ENCODE peak calls at places on chromosomes 11 and 22, in six cellular contexts. L is heart left ventricle, C is AG09319, P is HL-60, Y is transverse colon, N is stomach. H is an unnamed sample.

GRCh38 chr11:59189986-59190385 is 18.1 kb downstream of the DTX4 start:
- DNase-seq in Y (no peak), L (no peak), P (no peak), C (no peak), N (no peak), H (no peak)

GRCh38 chr22:27513021-27513420 is 288.5 kb downstream of the MN1 start:
- DNase-seq in C (no peak), P (no peak), L (no peak), N (no peak), Y (no peak), H (no peak)

GRCh38 chr22:30150212-30150611 is 69.9 kb downstream of the HORMAD2 start:
- DNase-seq in Y (no peak), P (no peak), N (no peak), L (no peak), C (no peak), H (no peak)

GRCh38 chr11:73752216-73752867 is 8.5 kb downstream of the RAB6A start:
- DNase-seq in L (no peak), P (no peak), Y (no peak), N (no peak), C (no peak), H (no peak)

GRCh38 chr11:61577383-61578118 is 3.3 kb downstream of the SYT7 start:
- DNase-seq in C (no peak), Y (no peak), N (peak), P (no peak), L (no peak), H (no peak)

GRCh38 chr11:4991066-4991465 is 3.6 kb upstream of the OR51L1 start:
- DNase-seq in L (no peak), P (no peak), Y (no peak), N (no peak), C (no peak), H (no peak)

GRCh38 chr22:49203091-49203862 is 624.4 kb downstream of the BRD1 start:
- DNase-seq in Y (no peak), N (peak), L (peak), C (no peak), P (no peak), H (peak)

GRCh38 chr11:42913731-42914130 is 398.1 kb upstream of the API5 start:
- DNase-seq in L (no peak), P (no peak), Y (no peak), C (no peak), N (no peak), H (no peak)

GRCh38 chr22:41927813-41928212 is 1.2 kb upstream of the TNFRSF13C start:
- DNase-seq in P (no peak), Y (no peak), L (no peak), N (no peak), C (no peak), H (no peak)

GRCh38 chr11:57645716-57646085 is 4.0 kb downstream of the YPEL4 start:
- DNase-seq in L (no peak), P (no peak), Y (no peak), N (no peak), C (no peak), H (no peak)

GRCh38 chr11:46345131-46345597 is 2.1 kb upstream of the DGKZ start:
- DNase-seq in N (no peak), P (peak), L (peak), C (no peak), Y (peak), H (no peak)

GRCh38 chr11:60756307-60757032 is at the start of gene MS4A15:
- DNase-seq in Y (no peak), C (no peak), L (no peak), N (no peak), P (no peak), H (peak)

GRCh38 chr11:22688914-22689313 is 22.5 kb downstream of the GAS2 start:
- DNase-seq in P (no peak), N (no peak), Y (no peak), L (no peak), C (no peak), H (no peak)

GRCh38 chr11:106480581-106481185 is 403.2 kb downstream of the AASDHPPT start:
- DNase-seq in P (no peak), Y (no peak), L (no peak), C (no peak), N (no peak), H (no peak)

GRCh38 chr11:134578807-134579708 is 167.0 kb upstream of the B3GAT1 start:
- DNase-seq in L (no peak), C (no peak), Y (peak), N (no peak), P (no peak), H (peak)

DNA sequence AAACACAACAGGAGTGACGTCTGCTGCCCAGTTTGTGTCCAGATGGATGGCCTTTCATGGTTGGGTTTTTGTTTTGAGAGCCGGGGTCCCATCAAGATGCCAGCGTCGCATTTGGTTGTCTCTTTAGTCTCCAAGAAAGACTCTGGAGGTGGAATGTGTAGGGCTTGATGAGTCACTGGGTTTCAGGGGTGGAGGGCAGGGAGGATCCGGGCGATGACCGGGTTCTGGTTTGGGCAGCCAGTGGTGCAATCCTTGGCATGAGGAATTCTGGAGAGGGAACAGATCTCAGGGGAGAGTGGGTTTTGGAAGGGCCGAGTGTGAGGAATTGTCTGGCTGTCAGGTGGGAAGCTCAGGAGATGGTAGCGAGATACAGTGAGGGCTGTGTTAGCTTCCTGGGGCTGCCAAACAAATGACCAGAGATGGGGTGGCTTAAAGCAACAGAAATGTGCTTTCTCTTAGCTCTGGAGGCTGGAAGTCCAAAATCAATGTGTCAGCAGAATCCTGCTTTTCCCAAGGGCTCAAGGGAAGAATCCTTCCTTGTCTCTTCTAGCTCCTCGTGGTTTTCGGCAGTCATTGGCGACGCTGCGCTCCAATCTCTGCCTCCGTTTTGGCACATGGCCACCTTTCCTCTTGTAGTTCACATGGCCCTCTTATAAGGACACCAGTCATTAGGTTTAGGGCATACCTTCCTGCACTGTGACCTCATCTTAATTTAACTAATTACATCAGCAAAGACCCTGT is 26.4 kb upstream of the PPFIA1 start:
- DNase-seq in Y (no peak), L (no peak), N (no peak), P (no peak), C (no peak), H (no peak)
- TF ChIP-seq CTCF in Y (no peak), L (no peak), N (no peak), P (no peak), C (no peak), H (no peak)

GRCh38 chr11:41456288-41456687 is 3.2 kb downstream of the LRRC4C start:
- DNase-seq in L (no peak), N (no peak), P (no peak), Y (no peak), C (no peak), H (no peak)

GRCh38 chr11:41457216-41458014 is 2.0 kb downstream of the LRRC4C start:
- DNase-seq in N (no peak), Y (no peak), L (no peak), C (no peak), P (no peak), H (no peak)

GRCh38 chr11:41459602-41460405 is at the start of gene LRRC4C:
- DNase-seq in P (no peak), N (no peak), C (no peak), L (no peak), Y (no peak), H (no peak)

GRCh38 chr11:41461057-41461681 is 1.7 kb upstream of the LRRC4C start:
- DNase-seq in N (no peak), Y (no peak), L (no peak), C (no peak), P (no peak), H (no peak)
- TF ChIP-seq CTCF in N (peak), Y (peak), L (peak), C (peak), P (peak), H (no peak)

DNA sequence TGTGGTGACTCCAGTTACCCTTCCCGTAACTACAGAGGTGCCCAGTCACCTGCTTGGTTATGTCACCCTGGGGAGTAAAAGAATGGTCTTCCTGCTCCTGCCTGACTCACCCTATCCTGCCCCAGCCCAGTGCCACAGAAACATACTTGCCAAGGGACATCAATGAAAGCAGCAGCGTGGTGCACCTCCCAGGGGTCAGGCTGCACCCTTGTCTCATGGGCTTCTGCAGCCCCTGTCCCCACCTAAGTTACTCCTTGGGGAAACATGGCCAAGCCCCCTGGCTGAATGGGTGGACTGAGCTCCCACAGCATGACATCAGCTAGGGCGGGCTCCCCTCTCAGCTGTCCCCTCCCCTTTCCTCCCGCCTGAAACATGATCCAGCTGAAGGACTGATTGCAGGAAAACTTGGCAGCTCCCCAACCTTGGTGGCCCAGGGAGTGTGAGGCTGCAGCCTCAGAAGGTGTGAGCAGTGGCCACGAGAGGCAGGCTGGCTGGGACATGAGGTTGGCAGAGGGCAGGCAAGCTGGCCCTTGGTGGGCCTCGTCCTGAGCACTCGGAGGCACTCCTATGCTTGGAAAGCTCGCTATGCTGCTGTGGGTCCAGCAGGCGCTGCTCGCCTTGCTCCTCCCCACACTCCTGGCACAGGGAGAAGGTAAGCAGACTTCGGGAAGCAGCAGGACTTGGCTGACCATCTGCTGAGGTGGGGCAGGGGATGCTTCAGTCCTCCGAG is at the start of gene HTR3A:
- DNase-seq in Y (peak), N (peak), C (no peak), P (no peak), L (peak), H (no peak)
- TF ChIP-seq CTCF in Y (no peak), N (no peak), C (no peak), P (no peak), L (no peak), H (no peak)

GRCh38 chr11:2975594-2975993 is 16.5 kb downstream of the NAP1L4 start:
- DNase-seq in Y (no peak), C (no peak), P (no peak), N (peak), L (no peak), H (no peak)
- TF ChIP-seq CTCF in Y (peak), C (peak), P (peak), N (no peak), L (peak), H (no peak)

DNA sequence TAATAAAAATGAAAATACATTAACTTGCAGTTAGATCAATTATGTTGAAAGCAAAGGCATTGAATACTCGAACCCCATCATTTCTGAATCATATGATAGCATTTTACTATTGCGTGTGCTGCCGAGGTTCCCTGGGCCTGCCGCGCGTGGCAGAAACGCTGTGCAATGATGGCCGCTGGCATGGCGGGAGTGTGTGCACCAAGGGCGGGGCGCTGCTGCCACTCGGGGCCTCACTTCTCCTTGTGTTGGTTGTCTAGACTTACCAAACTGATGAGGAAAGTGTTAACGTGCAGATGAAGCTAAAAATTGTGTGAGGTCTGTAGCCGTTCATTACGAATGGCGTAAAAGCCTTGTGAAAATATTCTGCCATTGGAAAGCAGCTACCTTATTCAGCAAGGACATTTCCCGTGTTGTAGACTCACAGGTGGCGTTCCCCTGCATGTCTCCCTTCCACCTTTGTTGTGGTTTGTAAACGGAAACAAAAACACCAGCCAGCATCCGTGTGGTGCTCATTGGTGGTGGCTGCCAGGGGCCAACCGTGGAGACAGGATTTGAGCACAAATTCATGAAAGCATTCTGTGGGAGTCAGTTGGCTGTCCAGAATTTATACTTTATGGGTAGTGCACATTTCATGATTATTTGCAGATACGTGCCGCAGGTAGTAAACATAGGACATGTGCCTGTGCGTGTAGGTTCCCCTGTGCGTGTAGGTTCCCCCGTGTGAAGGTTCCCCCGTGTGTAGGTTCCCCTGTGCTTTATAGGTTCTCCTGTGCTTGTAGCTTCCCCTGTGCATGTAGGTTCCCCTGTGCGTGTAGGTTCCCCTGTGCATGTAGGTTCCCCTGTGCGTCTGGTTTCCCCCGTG is 5.9 kb upstream of the GRAMD4 start:
- DNase-seq in P (no peak), C (no peak), Y (peak), N (no peak), L (peak), H (no peak)
- TF ChIP-seq CTCF in P (no peak), C (no peak), Y (no peak), N (no peak), L (no peak), H (no peak)

GRCh38 chr11:116072776-116073175 is 568.6 kb upstream of the CADM1 start:
- DNase-seq in Y (no peak), L (no peak), C (no peak), N (no peak), P (no peak), H (no peak)
- TF ChIP-seq CTCF in Y (no peak), L (no peak), C (no peak), N (no peak), P (no peak), H (no peak)

GRCh38 chr11:128200467-128200866 is 386.9 kb downstream of the ETS1 start:
- DNase-seq in C (no peak), Y (no peak), N (no peak), P (no peak), L (no peak), H (no peak)

GRCh38 chr11:128198206-128198605 is 389.2 kb downstream of the ETS1 start:
- DNase-seq in Y (no peak), P (no peak), L (no peak), N (no peak), C (no peak), H (no peak)

GRCh38 chr11:128201006-128201405 is 386.4 kb downstream of the ETS1 start:
- DNase-seq in Y (no peak), N (no peak), P (no peak), L (no peak), C (no peak), H (no peak)

GRCh38 chr11:128204898-128205297 is 382.5 kb downstream of the ETS1 start:
- DNase-seq in P (no peak), N (no peak), L (no peak), Y (no peak), C (no peak), H (no peak)

DNA sequence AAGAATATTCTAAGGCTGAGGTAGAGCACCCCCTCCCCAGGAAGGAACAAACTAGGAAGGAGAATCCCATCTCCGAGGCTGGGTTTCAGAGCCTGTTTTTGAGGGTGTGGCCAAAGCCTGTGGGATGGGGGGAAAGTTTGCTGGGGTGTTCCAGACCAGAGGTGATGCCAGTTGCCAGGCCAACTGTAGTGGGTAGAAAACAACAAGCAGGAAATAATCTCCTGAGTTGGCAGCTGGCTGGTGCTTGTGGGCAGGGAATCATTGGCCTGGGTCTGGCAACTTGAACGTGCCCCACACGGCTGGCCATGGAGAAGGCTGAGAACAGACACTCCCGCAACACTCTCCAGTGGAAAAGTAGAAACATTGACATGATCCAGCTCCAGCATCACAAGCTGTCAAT is 385.6 kb downstream of the ETS1 start:
- DNase-seq in P (no peak), C (no peak), L (no peak), Y (no peak), N (no peak), H (no peak)
- TF ChIP-seq CTCF in P (no peak), C (no peak), L (no peak), Y (no peak), N (no peak), H (no peak)

GRCh38 chr11:120306519-120307242 is 18.4 kb upstream of the TLCD5 start:
- DNase-seq in N (peak), Y (peak), L (no peak), P (no peak), C (peak), H (no peak)
- TF ChIP-seq CTCF in N (no peak), Y (peak), L (no peak), P (no peak), C (peak), H (no peak)

GRCh38 chr11:125842319-125842948 is 9.3 kb downstream of the PATE4 start:
- DNase-seq in N (no peak), L (no peak), C (no peak), Y (no peak), P (no peak), H (no peak)
- TF ChIP-seq CTCF in N (no peak), L (no peak), C (no peak), Y (no peak), P (no peak), H (no peak)

GRCh38 chr11:77411717-77412441 is 62.0 kb downstream of the PAK1 start:
- DNase-seq in N (peak), L (peak), P (peak), Y (peak), C (peak), H (peak)

GRCh38 chr11:77411238-77411637 is 62.7 kb downstream of the PAK1 start:
- DNase-seq in P (peak), C (no peak), Y (peak), N (no peak), L (peak), H (no peak)

GRCh38 chr11:77412814-77413213 is 61.1 kb downstream of the PAK1 start:
- DNase-seq in Y (no peak), N (no peak), C (no peak), L (no peak), P (no peak), H (no peak)

GRCh38 chr11:77416357-77416756 is 57.5 kb downstream of the PAK1 start:
- DNase-seq in L (no peak), P (no peak), N (no peak), Y (no peak), C (no peak), H (no peak)

DNA sequence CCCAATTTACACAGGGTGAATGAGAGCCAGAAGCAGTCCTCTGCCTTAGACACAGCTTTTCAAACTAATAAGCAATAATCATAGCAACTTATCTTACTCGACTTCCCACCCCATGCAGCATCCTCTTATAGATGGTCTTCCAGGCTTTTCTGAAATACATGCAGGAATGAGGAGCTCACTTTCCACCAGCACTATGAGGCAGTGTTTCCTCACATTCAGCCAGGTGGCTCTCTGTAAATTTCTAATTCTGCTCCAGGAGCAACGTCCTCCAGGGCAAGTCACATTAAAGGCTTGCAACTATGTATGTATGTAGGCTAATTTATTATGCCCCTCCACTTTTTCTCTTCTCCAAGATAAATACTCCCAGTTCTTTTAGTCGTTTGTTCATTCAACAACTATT is 60.0 kb downstream of the PAK1 start:
- DNase-seq in L (no peak), C (no peak), Y (no peak), P (no peak), N (no peak), H (no peak)
- TF ChIP-seq CTCF in L (no peak), C (no peak), Y (no peak), P (no peak), N (no peak), H (no peak)

H was measured in coronary artery.